ENCODE peak calls at places on chromosomes 7 and 10, in nine cellular contexts. One of them, this sample, is unnamed.

GRCh38 chr10:124705021-124705740 is 39.0 kb downstream of the FAM53B start:
- DNase-seq in memory B cell: no peak
- DNase-seq in epithelial cell of esophagus: no peak
- DNase-seq in pons: no peak
- DNase-seq in AG10803: no peak
- DNase-seq in thoracic aorta: no peak
- DNase-seq in Calu3: no peak
- DNase-seq in HFFc6: no peak
- DNase-seq in head of caudate nucleus: no peak
- DNase-seq in this sample: no peak

GRCh38 chr10:119336599-119336998 is 129.2 kb downstream of the GRK5 start:
- DNase-seq in memory B cell: no peak
- DNase-seq in epithelial cell of esophagus: no peak
- DNase-seq in pons: no peak
- DNase-seq in AG10803: no peak
- DNase-seq in thoracic aorta: no peak
- DNase-seq in Calu3: no peak
- DNase-seq in HFFc6: no peak
- DNase-seq in head of caudate nucleus: no peak
- DNase-seq in this sample: no peak

GRCh38 chr10:62708569-62708968 is 96.0 kb upstream of the ADO start:
- DNase-seq in memory B cell: no peak
- DNase-seq in epithelial cell of esophagus: no peak
- DNase-seq in pons: peak
- DNase-seq in AG10803: no peak
- DNase-seq in thoracic aorta: no peak
- DNase-seq in Calu3: no peak
- DNase-seq in HFFc6: no peak
- DNase-seq in head of caudate nucleus: no peak
- DNase-seq in this sample: no peak

GRCh38 chr10:113199459-113199858 is 249.4 kb downstream of the TCF7L2 start:
- DNase-seq in memory B cell: no peak
- DNase-seq in epithelial cell of esophagus: peak
- DNase-seq in pons: no peak
- DNase-seq in AG10803: peak
- DNase-seq in thoracic aorta: no peak
- DNase-seq in Calu3: no peak
- DNase-seq in HFFc6: peak
- DNase-seq in head of caudate nucleus: no peak
- DNase-seq in this sample: peak

GRCh38 chr10:69057951-69058297 is 30.0 kb upstream of the SRGN start:
- DNase-seq in memory B cell: no peak
- DNase-seq in epithelial cell of esophagus: peak
- DNase-seq in pons: no peak
- DNase-seq in AG10803: peak
- DNase-seq in thoracic aorta: no peak
- DNase-seq in Calu3: no peak
- DNase-seq in HFFc6: peak
- DNase-seq in head of caudate nucleus: no peak
- DNase-seq in this sample: peak

GRCh38 chr10:86439544-86439943 is 72.9 kb upstream of the GRID1 start:
- DNase-seq in memory B cell: no peak
- DNase-seq in epithelial cell of esophagus: peak
- DNase-seq in pons: peak
- DNase-seq in AG10803: peak
- DNase-seq in thoracic aorta: peak
- DNase-seq in Calu3: peak
- DNase-seq in HFFc6: peak
- DNase-seq in head of caudate nucleus: peak
- DNase-seq in this sample: peak

GRCh38 chr10:133150656-133151055 is 9.4 kb upstream of the KNDC1 start:
- DNase-seq in memory B cell: no peak
- DNase-seq in epithelial cell of esophagus: no peak
- DNase-seq in pons: no peak
- DNase-seq in AG10803: no peak
- DNase-seq in thoracic aorta: no peak
- DNase-seq in Calu3: no peak
- DNase-seq in HFFc6: no peak
- DNase-seq in head of caudate nucleus: no peak
- DNase-seq in this sample: no peak

GRCh38 chr7:2541291-2542010 is 13.9 kb downstream of the BRAT1 start:
- DNase-seq in memory B cell: no peak
- DNase-seq in epithelial cell of esophagus: no peak
- DNase-seq in pons: no peak
- DNase-seq in AG10803: no peak
- DNase-seq in thoracic aorta: no peak
- DNase-seq in Calu3: no peak
- DNase-seq in HFFc6: no peak
- DNase-seq in head of caudate nucleus: no peak
- DNase-seq in this sample: no peak

GRCh38 chr10:35416628-35417625 is 80.6 kb downstream of the CCNY start:
- DNase-seq in memory B cell: no peak
- DNase-seq in epithelial cell of esophagus: no peak
- DNase-seq in pons: no peak
- DNase-seq in AG10803: no peak
- DNase-seq in thoracic aorta: no peak
- DNase-seq in Calu3: no peak
- DNase-seq in HFFc6: no peak
- DNase-seq in head of caudate nucleus: no peak
- DNase-seq in this sample: no peak

GRCh38 chr10:102673961-102674511 is 29.8 kb downstream of the TRIM8 start:
- DNase-seq in memory B cell: no peak
- DNase-seq in epithelial cell of esophagus: peak
- DNase-seq in pons: peak
- DNase-seq in AG10803: peak
- DNase-seq in thoracic aorta: peak
- DNase-seq in Calu3: no peak
- DNase-seq in HFFc6: peak
- DNase-seq in head of caudate nucleus: peak
- DNase-seq in this sample: peak

GRCh38 chr10:14409247-14409646 is 78.5 kb upstream of the FRMD4A start:
- DNase-seq in memory B cell: no peak
- DNase-seq in epithelial cell of esophagus: no peak
- DNase-seq in pons: no peak
- DNase-seq in AG10803: no peak
- DNase-seq in thoracic aorta: no peak
- DNase-seq in Calu3: no peak
- DNase-seq in HFFc6: no peak
- DNase-seq in head of caudate nucleus: no peak
- DNase-seq in this sample: no peak